ENCODE peak calls at places on chromosomes 13 and 19, in six cellular contexts. E is Calu3, M is fibroblast of the conjunctiva, U is HS-5, O is left colon, D is Daoy. P is an unnamed sample.

GRCh38 chr19:11375143-11375948 is 880 bp downstream of the SWSAP1 start:
- DNase-seq in E (peak), U (no peak), O (peak), D (no peak), M (no peak), P (no peak)

GRCh38 chr19:33473644-33474305 is 47.8 kb downstream of the PEPD start:
- DNase-seq in M (no peak), U (peak), O (no peak), E (no peak), D (peak), P (no peak)

GRCh38 chr13:49112782-49113525 is 107.2 kb upstream of the MLNR start:
- DNase-seq in U (no peak), O (no peak), E (no peak), M (no peak), D (peak), P (no peak)

GRCh38 chr13:57630661-57631606 is 610 bp upstream of the PCDH17 start:
- DNase-seq in O (no peak), U (no peak), E (no peak), M (no peak), D (no peak), P (no peak)

GRCh38 chr13:100297413-100297812 is 208.5 kb downstream of the PCCA start:
- DNase-seq in M (no peak), D (no peak), O (no peak), E (no peak), U (no peak), P (no peak)

GRCh38 chr19:11382898-11383705 is 1.0 kb downstream of the EPOR start:
- DNase-seq in E (peak), M (no peak), D (peak), U (no peak), O (peak), P (no peak)

GRCh38 chr13:30266751-30267150 is 40.6 kb downstream of the KATNAL1 start:
- DNase-seq in O (no peak), D (no peak), U (no peak), M (no peak), E (no peak), P (no peak)

GRCh38 chr13:113989585-113990300 is 15.9 kb upstream of the C13orf46 start:
- DNase-seq in D (no peak), U (no peak), E (no peak), O (no peak), M (no peak), P (no peak)

GRCh38 chr13:98454389-98454881 is 122.5 kb downstream of the STK24 start:
- DNase-seq in O (no peak), D (no peak), U (peak), E (no peak), M (peak), P (peak)

GRCh38 chr13:108000998-108001397 is 214.3 kb downstream of the LIG4 start:
- DNase-seq in D (no peak), O (no peak), E (no peak), M (no peak), U (no peak), P (no peak)

GRCh38 chr19:14433454-14434156 is 499 bp downstream of the PKN1 start:
- DNase-seq in O (peak), D (no peak), M (no peak), U (no peak), E (peak), P (no peak)

GRCh38 chr19:30361721-30362120 is 10.5 kb upstream of the ZNF536 start:
- DNase-seq in E (no peak), U (no peak), M (no peak), O (no peak), D (no peak), P (no peak)

GRCh38 chr19:6979341-6979740 is 41.9 kb downstream of the MBD3L2B start:
- DNase-seq in D (no peak), O (no peak), E (no peak), U (no peak), M (no peak), P (no peak)

GRCh38 chr13:77511552-77511951 is 24.0 kb upstream of the SCEL start:
- DNase-seq in O (no peak), D (peak), M (no peak), U (no peak), E (no peak), P (no peak)

GRCh38 chr19:57954996-57955395 is 7.5 kb upstream of the ZNF256 start:
- DNase-seq in U (no peak), M (no peak), D (no peak), O (no peak), E (no peak), P (no peak)

GRCh38 chr19:13817615-13818371 is 22.6 kb downstream of the ZSWIM4 start:
- DNase-seq in D (no peak), E (no peak), U (no peak), O (peak), M (no peak), P (no peak)

GRCh38 chr19:48918801-48919247 is 14.7 kb upstream of the DHDH start:
- DNase-seq in D (peak), O (no peak), U (no peak), E (no peak), M (no peak), P (no peak)

GRCh38 chr19:4363571-4364304 is 20.4 kb downstream of the MPND start:
- DNase-seq in U (no peak), E (no peak), M (no peak), O (no peak), D (no peak), P (no peak)

GRCh38 chr13:71460179-71460578 is 406.8 kb downstream of the DACH1 start:
- DNase-seq in O (no peak), D (no peak), M (no peak), E (no peak), U (no peak), P (no peak)

GRCh38 chr13:25882732-25883357 is 169.0 kb downstream of the SHISA2 start:
- DNase-seq in U (no peak), O (no peak), E (no peak), D (peak), M (no peak), P (no peak)

GRCh38 chr19:15332311-15332996 is at the start of gene BRD4:
- DNase-seq in M (no peak), E (peak), U (no peak), O (peak), D (peak), P (no peak)

GRCh38 chr13:51619614-51620013 is 35.4 kb downstream of the WDFY2 start:
- DNase-seq in D (peak), O (no peak), E (no peak), M (no peak), U (no peak), P (no peak)

GRCh38 chr13:98576215-98576945 is 527 bp downstream of the STK24 start:
- DNase-seq in E (peak), O (peak), D (peak), M (no peak), U (no peak), P (no peak)

GRCh38 chr13:87384099-87384498 is 287.1 kb upstream of the SLITRK5 start:
- DNase-seq in M (no peak), O (no peak), E (no peak), D (no peak), U (no peak), P (no peak)

GRCh38 chr19:8515317-8515716 is 1.4 kb upstream of the ZNF414 start:
- DNase-seq in M (no peak), U (no peak), E (no peak), O (no peak), D (no peak), P (no peak)

GRCh38 chr19:54190942-54191670 is at the start of gene TSEN34:
- DNase-seq in E (peak), M (no peak), D (peak), U (peak), O (peak), P (no peak)

GRCh38 chr19:16051254-16052025 is 24.9 kb upstream of the TPM4 start:
- DNase-seq in O (no peak), M (no peak), E (no peak), U (no peak), D (no peak), P (no peak)

GRCh38 chr19:35085947-35086346 is 29.7 kb upstream of the FXYD3 start:
- DNase-seq in E (no peak), M (no peak), O (no peak), U (no peak), D (no peak), P (no peak)

GRCh38 chr19:55600336-55601028 is 394 bp downstream of the ZNF524 start:
- DNase-seq in O (no peak), M (no peak), U (no peak), D (no peak), E (no peak), P (no peak)

GRCh38 chr19:17455711-17456123 is 5.0 kb downstream of the NXNL1 start:
- DNase-seq in O (no peak), D (peak), U (no peak), M (no peak), E (no peak), P (no peak)

GRCh38 chr19:522726-523125 is 8.8 kb upstream of the CDC34 start:
- DNase-seq in M (no peak), E (no peak), O (no peak), U (no peak), D (no peak), P (no peak)

GRCh38 chr19:17419154-17419490 is 725 bp upstream of the MVB12A start:
- DNase-seq in U (no peak), E (no peak), O (no peak), D (peak), M (no peak), P (no peak)

GRCh38 chr13:23867027-23867491 is 22.1 kb downstream of the MIPEP start:
- DNase-seq in O (no peak), M (peak), U (no peak), D (no peak), E (no peak), P (no peak)

GRCh38 chr19:45981350-45981749 is 7.7 kb upstream of the NOVA2 start:
- DNase-seq in O (no peak), M (no peak), U (no peak), E (no peak), D (no peak), P (no peak)

GRCh38 chr19:37719111-37719926 is at the start of gene ZNF607:
- DNase-seq in M (peak), O (peak), E (peak), D (peak), U (no peak), P (peak)

GRCh38 chr13:39602614-39603366 is at the start of gene LHFPL6:
- DNase-seq in E (peak), M (peak), O (peak), U (no peak), D (peak), P (no peak)

GRCh38 chr13:97275265-97275664 is 53.1 kb downstream of the MBNL2 start:
- DNase-seq in O (no peak), E (no peak), U (peak), D (peak), M (peak), P (no peak)

GRCh38 chr19:1884291-1884718 is 991 bp downstream of the ABHD17A start:
- DNase-seq in M (no peak), D (no peak), E (no peak), U (no peak), O (no peak), P (no peak)

GRCh38 chr13:42409061-42409460 is 137.1 kb downstream of the AKAP11 start:
- DNase-seq in M (no peak), O (no peak), D (no peak), E (no peak), U (no peak), P (no peak)

P was measured in brain pericyte.